ENCODE peak calls at places on chromosomes 7 and 10, in nine cellular contexts. One of them, this sample, is unnamed.
A peak's percentile ranks its signal among the peaks of the same experiment; 100 is the strongest.

GRCh38 chr7:30846378-30846777 is 65.3 kb upstream of the AQP1 start:
- DNase-seq in psoas muscle: no peak
- DNase-seq in effector memory CD4-positive, alpha-beta T cell: no peak
- DNase-seq in stomach: peak; percentile 61
- DNase-seq in HCT116: no peak
- DNase-seq in transverse colon: peak; percentile 76
- DNase-seq in heart right ventricle: no peak
- DNase-seq in left ventricle myocardium inferior: no peak
- DNase-seq in SJSA1: no peak
- DNase-seq in this sample: no peak

GRCh38 chr7:47506716-47507354 is 75.1 kb downstream of the TNS3 start:
- DNase-seq in psoas muscle: no peak
- DNase-seq in effector memory CD4-positive, alpha-beta T cell: no peak
- DNase-seq in stomach: no peak
- DNase-seq in HCT116: no peak
- DNase-seq in transverse colon: no peak
- DNase-seq in heart right ventricle: no peak
- DNase-seq in left ventricle myocardium inferior: no peak
- DNase-seq in SJSA1: peak; percentile 70
- DNase-seq in this sample: no peak

GRCh38 chr10:10128387-10128786 is 889.3 kb upstream of the CELF2 start:
- DNase-seq in psoas muscle: no peak
- DNase-seq in effector memory CD4-positive, alpha-beta T cell: no peak
- DNase-seq in stomach: no peak
- DNase-seq in HCT116: no peak
- DNase-seq in transverse colon: no peak
- DNase-seq in heart right ventricle: no peak
- DNase-seq in left ventricle myocardium inferior: no peak
- DNase-seq in SJSA1: no peak
- DNase-seq in this sample: no peak

GRCh38 chr7:36667007-36667406 is 57.3 kb downstream of the AOAH start:
- DNase-seq in psoas muscle: no peak
- DNase-seq in effector memory CD4-positive, alpha-beta T cell: no peak
- DNase-seq in stomach: no peak
- DNase-seq in HCT116: no peak
- DNase-seq in transverse colon: no peak
- DNase-seq in heart right ventricle: no peak
- DNase-seq in left ventricle myocardium inferior: no peak
- DNase-seq in SJSA1: no peak
- DNase-seq in this sample: no peak

GRCh38 chr7:138954545-138955475 is 26.4 kb downstream of the KIAA1549 start:
- DNase-seq in psoas muscle: no peak
- DNase-seq in effector memory CD4-positive, alpha-beta T cell: no peak
- DNase-seq in stomach: no peak
- DNase-seq in HCT116: no peak
- DNase-seq in transverse colon: no peak
- DNase-seq in heart right ventricle: no peak
- DNase-seq in left ventricle myocardium inferior: no peak
- DNase-seq in SJSA1: no peak
- DNase-seq in this sample: no peak

GRCh38 chr10:110556993-110557601 is 10.4 kb upstream of the SMC3 start:
- DNase-seq in psoas muscle: no peak
- DNase-seq in effector memory CD4-positive, alpha-beta T cell: peak; percentile 20
- DNase-seq in stomach: peak; percentile 36
- DNase-seq in HCT116: peak; percentile 73
- DNase-seq in transverse colon: peak; percentile 40
- DNase-seq in heart right ventricle: peak; percentile 25
- DNase-seq in left ventricle myocardium inferior: no peak
- DNase-seq in SJSA1: no peak
- DNase-seq in this sample: peak; percentile 86

GRCh38 chr7:117193564-117193963 is 129.3 kb downstream of the WNT2 start:
- DNase-seq in psoas muscle: no peak
- DNase-seq in effector memory CD4-positive, alpha-beta T cell: no peak
- DNase-seq in stomach: no peak
- DNase-seq in HCT116: no peak
- DNase-seq in transverse colon: no peak
- DNase-seq in heart right ventricle: no peak
- DNase-seq in left ventricle myocardium inferior: no peak
- DNase-seq in SJSA1: no peak
- DNase-seq in this sample: no peak

GRCh38 chr10:24894309-24894708 is 58.1 kb downstream of the PRTFDC1 start:
- DNase-seq in psoas muscle: no peak
- DNase-seq in effector memory CD4-positive, alpha-beta T cell: no peak
- DNase-seq in stomach: no peak
- DNase-seq in HCT116: no peak
- DNase-seq in transverse colon: no peak
- DNase-seq in heart right ventricle: no peak
- DNase-seq in left ventricle myocardium inferior: no peak
- DNase-seq in SJSA1: peak; percentile 79
- DNase-seq in this sample: no peak

GRCh38 chr10:12909836-12910185 is 91.7 kb downstream of the CCDC3 start:
- DNase-seq in psoas muscle: no peak
- DNase-seq in effector memory CD4-positive, alpha-beta T cell: no peak
- DNase-seq in stomach: no peak
- DNase-seq in HCT116: no peak
- DNase-seq in transverse colon: peak; percentile 15
- DNase-seq in heart right ventricle: no peak
- DNase-seq in left ventricle myocardium inferior: no peak
- DNase-seq in SJSA1: no peak
- DNase-seq in this sample: no peak

GRCh38 chr10:110172155-110172554 is 35.2 kb upstream of the MXI1 start:
- DNase-seq in psoas muscle: no peak
- DNase-seq in effector memory CD4-positive, alpha-beta T cell: no peak
- DNase-seq in stomach: no peak
- DNase-seq in HCT116: no peak
- DNase-seq in transverse colon: no peak
- DNase-seq in heart right ventricle: no peak
- DNase-seq in left ventricle myocardium inferior: no peak
- DNase-seq in SJSA1: peak; percentile 7
- DNase-seq in this sample: no peak

GRCh38 chr10:73625004-73625883 is 16.0 kb downstream of the MYOZ1 start:
- DNase-seq in psoas muscle: no peak
- DNase-seq in effector memory CD4-positive, alpha-beta T cell: no peak
- DNase-seq in stomach: no peak
- DNase-seq in HCT116: no peak
- DNase-seq in transverse colon: peak; percentile 32
- DNase-seq in heart right ventricle: no peak
- DNase-seq in left ventricle myocardium inferior: peak; percentile 30
- DNase-seq in SJSA1: no peak
- DNase-seq in this sample: no peak

GRCh38 chr7:151181011-151181431 is 6.0 kb downstream of the ASB10 start:
- DNase-seq in psoas muscle: peak; percentile 50
- DNase-seq in effector memory CD4-positive, alpha-beta T cell: no peak
- DNase-seq in stomach: no peak
- DNase-seq in HCT116: no peak
- DNase-seq in transverse colon: no peak
- DNase-seq in heart right ventricle: no peak
- DNase-seq in left ventricle myocardium inferior: no peak
- DNase-seq in SJSA1: peak; percentile 43
- DNase-seq in this sample: no peak

GRCh38 chr10:76675951-76676587 is 961.5 kb downstream of the KCNMA1 start:
- DNase-seq in psoas muscle: peak; percentile 64
- DNase-seq in effector memory CD4-positive, alpha-beta T cell: no peak
- DNase-seq in stomach: no peak
- DNase-seq in HCT116: no peak
- DNase-seq in transverse colon: peak; percentile 13
- DNase-seq in heart right ventricle: peak; percentile 15
- DNase-seq in left ventricle myocardium inferior: peak; percentile 55
- DNase-seq in SJSA1: no peak
- DNase-seq in this sample: no peak

GRCh38 chr10:95229724-95230627 is 35.9 kb downstream of the ACSM6 start:
- DNase-seq in psoas muscle: no peak
- DNase-seq in effector memory CD4-positive, alpha-beta T cell: no peak
- DNase-seq in stomach: no peak
- DNase-seq in HCT116: peak; percentile 78
- DNase-seq in transverse colon: no peak
- DNase-seq in heart right ventricle: no peak
- DNase-seq in left ventricle myocardium inferior: no peak
- DNase-seq in SJSA1: peak; percentile 83
- DNase-seq in this sample: no peak

GRCh38 chr10:90969947-90970673 is 49.2 kb upstream of the ANKRD1 start:
- DNase-seq in psoas muscle: no peak
- DNase-seq in effector memory CD4-positive, alpha-beta T cell: no peak
- DNase-seq in stomach: no peak
- DNase-seq in HCT116: no peak
- DNase-seq in transverse colon: no peak
- DNase-seq in heart right ventricle: no peak
- DNase-seq in left ventricle myocardium inferior: no peak
- DNase-seq in SJSA1: no peak
- DNase-seq in this sample: no peak

GRCh38 chr7:130195396-130195795 is 9.8 kb downstream of the TMEM209 start:
- DNase-seq in psoas muscle: no peak
- DNase-seq in effector memory CD4-positive, alpha-beta T cell: no peak
- DNase-seq in stomach: no peak
- DNase-seq in HCT116: no peak
- DNase-seq in transverse colon: no peak
- DNase-seq in heart right ventricle: no peak
- DNase-seq in left ventricle myocardium inferior: no peak
- DNase-seq in SJSA1: no peak
- DNase-seq in this sample: no peak
- H3K36me3 ChIP-seq in psoas muscle: no peaks in the 10 kb centered on the region
- H3K36me3 ChIP-seq in effector memory CD4-positive, alpha-beta T cell: peaks cover 17% of the 10 kb centered on the region
- H3K36me3 ChIP-seq in stomach: peaks cover 69% of the 10 kb centered on the region
- H3K36me3 ChIP-seq in HCT116: peaks cover 42% of the 10 kb centered on the region
- H3K36me3 ChIP-seq in transverse colon: peaks cover 39% of the 10 kb centered on the region
- H3K36me3 ChIP-seq in heart right ventricle: peaks cover 3% of the 10 kb centered on the region
- H3K36me3 ChIP-seq in left ventricle myocardium inferior: peaks cover 71% of the 10 kb centered on the region
- H3K36me3 ChIP-seq in SJSA1: peaks cover 40% of the 10 kb centered on the region
- H3K36me3 ChIP-seq in this sample: peaks cover 50% of the 10 kb centered on the region

GRCh38 chr7:2405201-2405600 is 1.8 kb downstream of the CHST12 start:
- DNase-seq in psoas muscle: no peak
- DNase-seq in effector memory CD4-positive, alpha-beta T cell: no peak
- DNase-seq in stomach: no peak
- DNase-seq in HCT116: no peak
- DNase-seq in transverse colon: no peak
- DNase-seq in heart right ventricle: no peak
- DNase-seq in left ventricle myocardium inferior: no peak
- DNase-seq in SJSA1: no peak
- DNase-seq in this sample: no peak

GRCh38 chr7:2403014-2403717 is at the start of gene CHST12:
- DNase-seq in psoas muscle: peak; percentile 97
- DNase-seq in effector memory CD4-positive, alpha-beta T cell: peak; percentile 90
- DNase-seq in stomach: peak; percentile 97
- DNase-seq in HCT116: peak; percentile 74
- DNase-seq in transverse colon: peak; percentile 96
- DNase-seq in heart right ventricle: peak; percentile 94
- DNase-seq in left ventricle myocardium inferior: peak; percentile 95
- DNase-seq in SJSA1: peak; percentile 95
- DNase-seq in this sample: peak; percentile 92

GRCh38 chr7:2403718-2404648 is 572 bp downstream of the CHST12 start:
- DNase-seq in psoas muscle: peak; percentile 67
- DNase-seq in effector memory CD4-positive, alpha-beta T cell: no peak
- DNase-seq in stomach: peak; percentile 44
- DNase-seq in HCT116: no peak
- DNase-seq in transverse colon: peak; percentile 46
- DNase-seq in heart right ventricle: no peak
- DNase-seq in left ventricle myocardium inferior: peak; percentile 40
- DNase-seq in SJSA1: no peak
- DNase-seq in this sample: peak; percentile 28

GRCh38 chr7:2405601-2406345 is 2.4 kb downstream of the CHST12 start:
- DNase-seq in psoas muscle: no peak
- DNase-seq in effector memory CD4-positive, alpha-beta T cell: peak; percentile 41
- DNase-seq in stomach: no peak
- DNase-seq in HCT116: no peak
- DNase-seq in transverse colon: peak; percentile 61
- DNase-seq in heart right ventricle: no peak
- DNase-seq in left ventricle myocardium inferior: no peak
- DNase-seq in SJSA1: no peak
- DNase-seq in this sample: no peak

GRCh38 chr7:2404714-2405119 is 1.3 kb downstream of the CHST12 start:
- DNase-seq in psoas muscle: no peak
- DNase-seq in effector memory CD4-positive, alpha-beta T cell: no peak
- DNase-seq in stomach: no peak
- DNase-seq in HCT116: no peak
- DNase-seq in transverse colon: no peak
- DNase-seq in heart right ventricle: no peak
- DNase-seq in left ventricle myocardium inferior: no peak
- DNase-seq in SJSA1: no peak
- DNase-seq in this sample: no peak
- H3K27ac ChIP-seq in psoas muscle: peak overlapping the region; percentile 77
- H3K27ac ChIP-seq in effector memory CD4-positive, alpha-beta T cell: peak overlapping the region; percentile 73
- H3K27ac ChIP-seq in stomach: peak overlapping the region; percentile 77
- H3K27ac ChIP-seq in HCT116: no peak overlapping the region
- H3K27ac ChIP-seq in transverse colon: peak overlapping the region; percentile 81
- H3K27ac ChIP-seq in heart right ventricle: peak overlapping the region; percentile 89
- H3K27ac ChIP-seq in left ventricle myocardium inferior: peak overlapping the region; percentile 90
- H3K27ac ChIP-seq in SJSA1: no peak overlapping the region
- H3K27ac ChIP-seq in this sample: peak overlapping the region; percentile 72

GRCh38 chr10:85902046-85902445 is 464.5 kb downstream of the GRID1 start:
- DNase-seq in psoas muscle: no peak
- DNase-seq in effector memory CD4-positive, alpha-beta T cell: no peak
- DNase-seq in stomach: no peak
- DNase-seq in HCT116: no peak
- DNase-seq in transverse colon: no peak
- DNase-seq in heart right ventricle: no peak
- DNase-seq in left ventricle myocardium inferior: no peak
- DNase-seq in SJSA1: no peak
- DNase-seq in this sample: no peak
- H3K4me3 ChIP-seq in psoas muscle: no peak overlapping the region
- H3K4me3 ChIP-seq in effector memory CD4-positive, alpha-beta T cell: no peak overlapping the region
- H3K4me3 ChIP-seq in stomach: no peak overlapping the region
- H3K4me3 ChIP-seq in HCT116: no peak overlapping the region
- H3K4me3 ChIP-seq in transverse colon: no peak overlapping the region
- H3K4me3 ChIP-seq in heart right ventricle: no peak overlapping the region
- H3K4me3 ChIP-seq in left ventricle myocardium inferior: no peak overlapping the region
- H3K4me3 ChIP-seq in SJSA1: no peak overlapping the region
- H3K4me3 ChIP-seq in this sample: no peak overlapping the region

GRCh38 chr10:21057989-21058388 is 160.9 kb upstream of the NEBL start:
- DNase-seq in psoas muscle: no peak
- DNase-seq in effector memory CD4-positive, alpha-beta T cell: no peak
- DNase-seq in stomach: no peak
- DNase-seq in HCT116: no peak
- DNase-seq in transverse colon: no peak
- DNase-seq in heart right ventricle: peak; percentile 8
- DNase-seq in left ventricle myocardium inferior: no peak
- DNase-seq in SJSA1: no peak
- DNase-seq in this sample: no peak

GRCh38 chr10:21061184-21061583 is 164.1 kb upstream of the NEBL start:
- DNase-seq in psoas muscle: no peak
- DNase-seq in effector memory CD4-positive, alpha-beta T cell: no peak
- DNase-seq in stomach: no peak
- DNase-seq in HCT116: no peak
- DNase-seq in transverse colon: no peak
- DNase-seq in heart right ventricle: no peak
- DNase-seq in left ventricle myocardium inferior: no peak
- DNase-seq in SJSA1: no peak
- DNase-seq in this sample: no peak

GRCh38 chr10:21065621-21066248 is 168.6 kb upstream of the NEBL start:
- DNase-seq in psoas muscle: no peak
- DNase-seq in effector memory CD4-positive, alpha-beta T cell: no peak
- DNase-seq in stomach: no peak
- DNase-seq in HCT116: no peak
- DNase-seq in transverse colon: no peak
- DNase-seq in heart right ventricle: no peak
- DNase-seq in left ventricle myocardium inferior: no peak
- DNase-seq in SJSA1: no peak
- DNase-seq in this sample: no peak

GRCh38 chr10:21060626-21061025 is 163.5 kb upstream of the NEBL start:
- DNase-seq in psoas muscle: no peak
- DNase-seq in effector memory CD4-positive, alpha-beta T cell: no peak
- DNase-seq in stomach: no peak
- DNase-seq in HCT116: no peak
- DNase-seq in transverse colon: no peak
- DNase-seq in heart right ventricle: no peak
- DNase-seq in left ventricle myocardium inferior: no peak
- DNase-seq in SJSA1: no peak
- DNase-seq in this sample: no peak

GRCh38 chr10:21061982-21062381 is 164.9 kb upstream of the NEBL start:
- DNase-seq in psoas muscle: no peak
- DNase-seq in effector memory CD4-positive, alpha-beta T cell: no peak
- DNase-seq in stomach: no peak
- DNase-seq in HCT116: no peak
- DNase-seq in transverse colon: no peak
- DNase-seq in heart right ventricle: no peak
- DNase-seq in left ventricle myocardium inferior: no peak
- DNase-seq in SJSA1: no peak
- DNase-seq in this sample: no peak
- H3K36me3 ChIP-seq in psoas muscle: no peaks in the 10 kb centered on the region
- H3K36me3 ChIP-seq in effector memory CD4-positive, alpha-beta T cell: no peaks in the 10 kb centered on the region
- H3K36me3 ChIP-seq in stomach: no peaks in the 10 kb centered on the region
- H3K36me3 ChIP-seq in HCT116: no peaks in the 10 kb centered on the region
- H3K36me3 ChIP-seq in transverse colon: no peaks in the 10 kb centered on the region
- H3K36me3 ChIP-seq in heart right ventricle: no peaks in the 10 kb centered on the region
- H3K36me3 ChIP-seq in left ventricle myocardium inferior: no peaks in the 10 kb centered on the region
- H3K36me3 ChIP-seq in SJSA1: no peaks in the 10 kb centered on the region
- H3K36me3 ChIP-seq in this sample: no peaks in the 10 kb centered on the region

This sample was measured in CD4-positive, CD25-positive, alpha-beta regulatory T cell.